ENCODE peak calls at places on chromosome 3, in six cellular contexts. One of them, this sample, is unnamed.

GRCh38 chr3:185046623-185047022 is 106.2 kb downstream of the C3orf70 start:
- DNase-seq in mesendoderm: no peak
- DNase-seq in uterus: no peak
- DNase-seq in right atrium auricular region: no peak
- DNase-seq in gastrocnemius medialis: no peak
- DNase-seq in A549: no peak
- DNase-seq in this sample: no peak

GRCh38 chr3:67017211-67017610 is 19.1 kb downstream of the KBTBD8 start:
- DNase-seq in uterus: no peak
- DNase-seq in A549: no peak
- DNase-seq in mesendoderm: peak; percentile 90
- DNase-seq in right atrium auricular region: no peak
- DNase-seq in gastrocnemius medialis: no peak
- DNase-seq in this sample: no peak

GRCh38 chr3:183455064-183455463 is 26.6 kb upstream of the MCF2L2 start:
- DNase-seq in uterus: no peak
- DNase-seq in right atrium auricular region: no peak
- DNase-seq in gastrocnemius medialis: no peak
- DNase-seq in A549: peak; percentile 23
- DNase-seq in mesendoderm: no peak
- DNase-seq in this sample: no peak

GRCh38 chr3:152321806-152322377 is 53.2 kb downstream of the MBNL1 start:
- DNase-seq in mesendoderm: no peak
- DNase-seq in uterus: no peak
- DNase-seq in A549: no peak
- DNase-seq in gastrocnemius medialis: no peak
- DNase-seq in right atrium auricular region: no peak
- DNase-seq in this sample: no peak

GRCh38 chr3:190605385-190605784 is 91.5 kb downstream of the IL1RAP start:
- DNase-seq in A549: no peak
- DNase-seq in right atrium auricular region: no peak
- DNase-seq in mesendoderm: no peak
- DNase-seq in uterus: no peak
- DNase-seq in gastrocnemius medialis: no peak
- DNase-seq in this sample: no peak

GRCh38 chr3:99172736-99173657 is 271.5 kb upstream of the DCBLD2 start:
- DNase-seq in A549: peak; percentile 67
- DNase-seq in gastrocnemius medialis: no peak
- DNase-seq in uterus: no peak
- DNase-seq in mesendoderm: peak; percentile 85
- DNase-seq in right atrium auricular region: no peak
- DNase-seq in this sample: peak; percentile 60

GRCh38 chr3:129627350-129628168 is 21.1 kb upstream of the PLXND1 start:
- DNase-seq in uterus: peak; percentile 81
- DNase-seq in gastrocnemius medialis: peak; percentile 71
- DNase-seq in A549: peak; percentile 89
- DNase-seq in right atrium auricular region: peak; percentile 89
- DNase-seq in mesendoderm: peak; percentile 95
- DNase-seq in this sample: no peak

GRCh38 chr3:112376413-112376812 is 43.5 kb downstream of the CD200 start:
- DNase-seq in right atrium auricular region: no peak
- DNase-seq in A549: no peak
- DNase-seq in uterus: no peak
- DNase-seq in gastrocnemius medialis: no peak
- DNase-seq in mesendoderm: no peak
- DNase-seq in this sample: no peak

GRCh38 chr3:183434503-183434902 is 6.1 kb upstream of the MCF2L2 start:
- DNase-seq in A549: no peak
- DNase-seq in gastrocnemius medialis: no peak
- DNase-seq in right atrium auricular region: no peak
- DNase-seq in uterus: no peak
- DNase-seq in mesendoderm: peak; percentile 75
- DNase-seq in this sample: no peak

GRCh38 chr3:17602126-17602525 is 140.3 kb downstream of the TBC1D5 start:
- DNase-seq in right atrium auricular region: no peak
- DNase-seq in uterus: no peak
- DNase-seq in gastrocnemius medialis: no peak
- DNase-seq in mesendoderm: peak; percentile 21
- DNase-seq in A549: peak; percentile 14
- DNase-seq in this sample: no peak

GRCh38 chr3:98730338-98730737 is 32.8 kb upstream of the ST3GAL6 start:
- DNase-seq in mesendoderm: peak; percentile 34
- DNase-seq in uterus: no peak
- DNase-seq in A549: no peak
- DNase-seq in right atrium auricular region: no peak
- DNase-seq in gastrocnemius medialis: no peak
- DNase-seq in this sample: no peak

GRCh38 chr3:167728176-167728575 is 6.5 kb downstream of the PDCD10 start:
- DNase-seq in gastrocnemius medialis: no peak
- DNase-seq in A549: peak; percentile 12
- DNase-seq in mesendoderm: peak; percentile 27
- DNase-seq in right atrium auricular region: no peak
- DNase-seq in uterus: no peak
- DNase-seq in this sample: peak; percentile 48

GRCh38 chr3:191158247-191158646 is 40.8 kb upstream of the OSTN start:
- DNase-seq in uterus: no peak
- DNase-seq in right atrium auricular region: no peak
- DNase-seq in mesendoderm: no peak
- DNase-seq in A549: no peak
- DNase-seq in gastrocnemius medialis: no peak
- DNase-seq in this sample: no peak

GRCh38 chr3:124121379-124122336 is 129.7 kb upstream of the ROPN1 start:
- DNase-seq in right atrium auricular region: no peak
- DNase-seq in uterus: no peak
- DNase-seq in gastrocnemius medialis: no peak
- DNase-seq in A549: no peak
- DNase-seq in mesendoderm: no peak
- DNase-seq in this sample: no peak

DNA sequence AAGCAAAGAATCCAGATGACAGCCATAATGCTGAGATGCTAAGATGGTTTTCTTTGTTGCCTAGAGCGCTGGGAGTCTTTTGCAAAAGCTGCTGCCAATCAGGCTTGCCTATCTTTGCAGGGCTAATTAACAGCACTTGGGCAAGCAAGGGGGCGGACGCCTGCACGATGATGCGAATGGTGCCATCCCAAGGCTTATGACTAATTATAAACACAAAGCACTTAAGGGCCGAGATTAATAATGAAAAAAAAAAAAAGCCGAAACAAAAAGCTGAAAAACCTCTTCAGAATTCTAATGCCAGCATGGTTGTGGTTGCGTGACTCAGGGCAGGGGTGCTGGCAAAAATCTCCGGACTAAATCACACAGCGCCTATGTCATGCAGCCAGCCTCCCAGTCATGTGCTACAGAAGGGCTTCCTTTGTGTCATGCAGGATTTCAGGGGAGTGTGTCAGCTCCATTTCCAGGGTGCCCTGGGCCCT is 184.9 kb upstream of the ANKRD28 start:
- DNase-seq in uterus: no peak
- DNase-seq in A549: no peak
- DNase-seq in mesendoderm: no peak
- DNase-seq in right atrium auricular region: no peak
- DNase-seq in gastrocnemius medialis: peak; percentile 83
- DNase-seq in this sample: peak; percentile 84
- H3K4me3 ChIP-seq in uterus: no peak overlapping the region
- H3K4me3 ChIP-seq in A549: no peak overlapping the region
- H3K4me3 ChIP-seq in mesendoderm: no peak overlapping the region
- H3K4me3 ChIP-seq in right atrium auricular region: peak overlapping the region; percentile 3
- H3K4me3 ChIP-seq in gastrocnemius medialis: peak overlapping the region; percentile 47
- H3K4me3 ChIP-seq in this sample: peak overlapping the region; percentile 25

GRCh38 chr3:125211523-125212095 is 939 bp downstream of the SLC12A8 start:
- DNase-seq in uterus: no peak
- DNase-seq in A549: no peak
- DNase-seq in mesendoderm: no peak
- DNase-seq in right atrium auricular region: no peak
- DNase-seq in gastrocnemius medialis: no peak
- DNase-seq in this sample: no peak

GRCh38 chr3:125214738-125215137 is 2.2 kb upstream of the SLC12A8 start:
- DNase-seq in right atrium auricular region: no peak
- DNase-seq in gastrocnemius medialis: no peak
- DNase-seq in uterus: no peak
- DNase-seq in A549: no peak
- DNase-seq in mesendoderm: no peak
- DNase-seq in this sample: no peak

GRCh38 chr3:125212096-125212508 is 446 bp downstream of the SLC12A8 start:
- DNase-seq in mesendoderm: peak; percentile 76
- DNase-seq in right atrium auricular region: no peak
- DNase-seq in uterus: no peak
- DNase-seq in A549: no peak
- DNase-seq in gastrocnemius medialis: no peak
- DNase-seq in this sample: no peak

GRCh38 chr3:125213946-125214542 is 1.5 kb upstream of the SLC12A8 start:
- DNase-seq in mesendoderm: peak; percentile 78
- DNase-seq in A549: no peak
- DNase-seq in uterus: no peak
- DNase-seq in gastrocnemius medialis: no peak
- DNase-seq in right atrium auricular region: no peak
- DNase-seq in this sample: peak; percentile 56

DNA sequence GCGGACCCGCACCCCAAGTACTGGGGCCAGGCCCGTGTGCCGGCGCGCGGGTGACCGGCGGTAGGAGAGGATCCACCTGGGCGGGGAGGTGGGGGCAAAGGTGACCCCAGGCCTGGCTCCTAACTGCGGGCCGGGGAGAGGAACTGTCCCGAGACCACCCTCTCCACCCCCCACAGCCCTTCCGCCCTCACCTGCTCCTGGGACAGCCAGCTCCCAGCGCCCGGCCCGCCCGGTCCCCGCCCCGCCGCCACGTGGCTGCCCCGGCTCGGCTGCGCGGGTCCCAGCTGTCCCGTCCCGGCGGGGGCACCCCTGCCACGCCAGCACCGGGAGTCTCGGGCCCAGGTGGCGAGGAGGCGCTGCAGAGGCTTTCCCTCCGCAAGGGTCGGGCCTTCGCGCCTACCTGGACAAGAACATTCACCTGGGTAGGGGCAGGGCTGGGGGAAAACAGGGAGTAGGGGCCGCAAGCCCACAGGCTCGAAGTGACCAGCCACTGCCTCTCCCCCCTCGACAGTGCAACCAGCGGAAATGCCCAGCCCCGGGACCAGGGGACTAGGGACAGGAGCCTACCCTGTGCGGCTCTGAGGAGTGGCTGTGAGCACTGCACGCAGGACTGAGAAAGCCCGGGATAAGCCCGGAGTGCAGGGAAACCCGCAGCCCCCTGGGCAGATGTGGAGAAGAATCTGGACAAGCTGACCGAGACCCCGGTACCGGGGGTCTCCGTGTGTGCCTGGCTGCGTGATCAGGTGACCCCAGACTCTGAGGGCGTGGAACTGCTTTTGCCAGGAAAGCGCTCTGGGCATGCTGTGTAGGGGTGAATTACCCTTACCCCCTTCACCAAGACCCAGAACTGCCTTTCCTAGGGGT is at the start of gene SLC12A8:
- DNase-seq in right atrium auricular region: no peak
- DNase-seq in A549: no peak
- DNase-seq in gastrocnemius medialis: no peak
- DNase-seq in mesendoderm: peak; percentile 46
- DNase-seq in uterus: no peak
- DNase-seq in this sample: no peak
- H3K4me3 ChIP-seq in right atrium auricular region: peak within 1 kb of the TSS; percentile 58
- H3K4me3 ChIP-seq in A549: no peak within 1 kb of the TSS
- H3K4me3 ChIP-seq in gastrocnemius medialis: peak within 1 kb of the TSS; percentile 48
- H3K4me3 ChIP-seq in mesendoderm: peak within 1 kb of the TSS; percentile 62
- H3K4me3 ChIP-seq in uterus: peak within 1 kb of the TSS; percentile 15
- H3K4me3 ChIP-seq in this sample: peak within 1 kb of the TSS; percentile 33

DNA sequence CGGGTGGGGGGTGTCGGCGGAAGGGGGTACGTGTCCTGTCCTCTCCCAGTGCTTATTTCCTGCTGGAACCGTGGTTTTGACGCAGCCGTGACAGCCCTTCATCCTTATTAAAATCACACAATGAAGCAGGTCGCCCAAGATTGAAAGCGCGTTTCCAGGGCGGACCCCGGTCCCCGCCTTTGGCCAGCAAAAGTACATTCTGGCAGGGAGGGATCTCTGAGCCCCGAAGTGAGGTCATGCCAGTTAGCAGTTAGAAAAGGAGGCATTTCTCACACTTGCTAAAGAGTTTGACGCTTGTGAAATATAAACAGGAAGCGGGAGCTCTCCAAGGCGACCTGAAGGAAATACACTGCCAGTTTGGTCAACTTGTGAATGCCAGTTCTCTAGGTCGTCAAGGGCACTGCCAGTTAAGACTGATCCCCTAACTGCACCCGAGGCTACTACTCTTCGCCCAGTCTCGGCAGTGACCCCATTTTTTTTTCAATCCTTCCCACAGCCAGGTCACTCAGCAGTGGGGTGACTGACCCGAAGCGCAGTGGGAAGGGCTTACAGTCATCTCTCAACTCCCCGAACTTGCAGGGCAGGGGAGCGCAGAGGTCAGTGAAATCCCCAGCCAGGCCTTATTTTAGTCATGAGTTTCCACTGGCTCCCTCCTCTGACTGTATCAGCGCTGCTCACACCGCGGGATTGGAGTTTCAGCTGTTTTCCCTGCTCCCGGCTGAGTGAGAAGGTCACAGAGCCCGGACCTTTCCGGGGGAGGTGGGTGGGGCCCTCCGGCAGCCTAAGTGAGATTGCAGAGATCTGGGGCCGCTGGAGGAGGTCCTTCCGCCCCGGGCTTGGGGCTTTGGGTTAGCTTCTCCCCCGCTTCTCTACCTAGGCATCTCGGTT is 2.0 kb upstream of the BHLHE40 start:
- DNase-seq in gastrocnemius medialis: peak; percentile 89
- DNase-seq in uterus: peak; percentile 84
- DNase-seq in mesendoderm: peak; percentile 96
- DNase-seq in right atrium auricular region: peak; percentile 95
- DNase-seq in A549: peak; percentile 88
- DNase-seq in this sample: no peak
- H3K4me3 ChIP-seq in gastrocnemius medialis: peak overlapping the region; percentile 82
- H3K4me3 ChIP-seq in uterus: peak overlapping the region; percentile 72
- H3K4me3 ChIP-seq in mesendoderm: peak overlapping the region; percentile 2
- H3K4me3 ChIP-seq in right atrium auricular region: peak overlapping the region; percentile 92
- H3K4me3 ChIP-seq in A549: peak overlapping the region; percentile 88
- H3K4me3 ChIP-seq in this sample: peak overlapping the region; percentile 32

DNA sequence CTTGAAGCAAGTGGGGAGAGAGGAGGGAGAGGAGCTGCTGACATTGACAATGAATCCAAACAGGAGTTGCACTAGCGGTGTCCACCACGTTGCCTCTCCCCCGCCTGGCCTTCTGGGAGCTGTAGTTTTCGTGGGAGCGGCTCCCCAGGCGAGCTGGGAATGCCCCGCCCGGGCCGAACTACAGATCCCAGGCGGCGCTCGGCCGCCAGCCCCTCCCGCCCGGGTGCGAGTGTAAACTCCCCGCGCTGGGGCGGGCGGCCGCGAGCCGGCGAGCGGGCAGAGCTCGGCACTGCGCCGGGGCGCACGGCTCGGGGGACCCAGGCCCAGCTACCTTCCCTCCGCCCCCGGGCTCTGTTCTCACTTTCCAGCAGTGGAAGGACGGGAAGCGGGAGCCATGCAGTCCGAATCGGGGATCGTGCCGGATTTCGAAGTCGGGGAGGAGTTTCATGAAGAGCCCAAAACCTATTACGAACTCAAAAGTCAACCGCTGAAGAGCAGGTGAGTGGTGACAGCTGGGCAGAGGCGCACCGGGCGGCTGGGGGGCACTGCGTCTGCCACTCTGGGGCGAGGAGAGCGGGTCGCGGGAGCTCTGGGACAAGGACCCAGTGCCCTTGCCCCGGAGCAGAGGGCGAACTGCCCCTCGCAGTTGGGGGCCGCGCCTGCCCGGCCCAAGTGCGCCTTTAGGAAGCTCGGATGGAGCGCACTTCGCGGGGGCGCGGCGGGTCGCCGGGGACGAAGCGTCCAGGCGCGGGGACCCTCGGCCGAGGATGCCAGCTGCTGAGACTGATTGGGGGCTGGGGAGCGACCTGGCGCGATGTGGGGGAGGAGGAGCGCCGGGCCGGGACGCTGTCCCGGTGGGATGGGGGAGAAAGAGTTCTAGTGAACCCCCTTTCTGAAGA is at the start of gene MITF:
- DNase-seq in mesendoderm: peak; percentile 96
- DNase-seq in A549: peak; percentile 89
- DNase-seq in uterus: peak; percentile 94
- DNase-seq in gastrocnemius medialis: peak; percentile 95
- DNase-seq in right atrium auricular region: peak; percentile 93
- DNase-seq in this sample: peak; percentile 59
- H3K4me3 ChIP-seq in mesendoderm: peak within 1 kb of the TSS; percentile 92
- H3K4me3 ChIP-seq in A549: peak within 1 kb of the TSS; percentile 85
- H3K4me3 ChIP-seq in uterus: peak within 1 kb of the TSS; percentile 76
- H3K4me3 ChIP-seq in gastrocnemius medialis: peak within 1 kb of the TSS; percentile 85
- H3K4me3 ChIP-seq in right atrium auricular region: peak within 1 kb of the TSS; percentile 94
- H3K4me3 ChIP-seq in this sample: peak within 1 kb of the TSS; percentile 79